ENCODE peak calls at places on chromosomes 3 and 15, in five cellular contexts. G is HepG2, P is fibroblast of lung, H is Karpas-422, B is astrocyte. D is an unnamed sample.

GRCh38 chr3:27105904-27106303 is 263.3 kb downstream of the NEK10 start:
- DNase-seq in G (no peak), P (no peak), H (no peak), B (no peak), D (peak; percentile 10)

GRCh38 chr3:10594915-10595314 is 89.5 kb upstream of the ATP2B2 start:
- DNase-seq in G (peak; percentile 56), P (peak; percentile 66), H (peak; percentile 88), B (peak; percentile 55), D (peak; percentile 89)

GRCh38 chr3:160982497-160982896 is 122.7 kb downstream of the B3GALNT1 start:
- DNase-seq in G (no peak), P (no peak), H (no peak), B (no peak), D (no peak)

GRCh38 chr3:146544013-146544928 is at the start of gene PLSCR1:
- DNase-seq in G (peak; percentile 81), P (peak; percentile 97), H (peak; percentile 92), B (peak; percentile 95), D (peak; percentile 91)

GRCh38 chr3:39188271-39189149 is 3.9 kb downstream of the XIRP1 start:
- DNase-seq in G (no peak), P (no peak), H (no peak), B (no peak), D (peak; percentile 65)

GRCh38 chr3:151169700-151170224 is 33.3 kb downstream of the GPR171 start:
- DNase-seq in G (no peak), P (peak; percentile 39), H (no peak), B (peak; percentile 33), D (no peak)

GRCh38 chr15:36117394-36117793 is 462.0 kb upstream of the CDIN1 start:
- DNase-seq in G (no peak), P (no peak), H (no peak), B (no peak), D (no peak)

GRCh38 chr3:12643010-12643380 is 20.9 kb downstream of the RAF1 start:
- DNase-seq in G (no peak), P (no peak), H (no peak), B (no peak), D (no peak)

GRCh38 chr3:102378216-102378615 is 56.6 kb upstream of the ZPLD1 start:
- DNase-seq in G (no peak), P (no peak), H (no peak), B (no peak), D (no peak)

GRCh38 chr3:113600418-113601185 is 68.2 kb downstream of the SIDT1 start:
- DNase-seq in G (no peak), P (no peak), H (no peak), B (no peak), D (no peak)

GRCh38 chr3:197847866-197848401 is 56.9 kb downstream of the LRCH3 start:
- DNase-seq in G (no peak), P (no peak), H (no peak), B (no peak), D (peak; percentile 57)

GRCh38 chr3:16437640-16438039 is 75.9 kb downstream of the RFTN1 start:
- DNase-seq in G (no peak), P (no peak), H (no peak), B (no peak), D (no peak)

GRCh38 chr3:72336821-72337479 is 511.3 kb downstream of the SHQ1 start:
- DNase-seq in G (no peak), P (peak; percentile 61), H (no peak), B (peak; percentile 52), D (no peak)

GRCh38 chr3:195697582-195698324 is 23.0 kb upstream of the MUC20 start:
- DNase-seq in G (no peak), P (peak; percentile 92), H (no peak), B (peak; percentile 89), D (peak; percentile 100)

GRCh38 chr3:158845748-158846350 is 44.0 kb downstream of the MFSD1 start:
- DNase-seq in G (peak; percentile 41), P (peak; percentile 29), H (peak; percentile 82), B (peak; percentile 10), D (no peak)

GRCh38 chr3:155302476-155302875 is 9.0 kb upstream of the STRIT1 start:
- DNase-seq in G (no peak), P (peak; percentile 52), H (no peak), B (peak; percentile 33), D (no peak)

GRCh38 chr15:65893060-65893459 is 23.8 kb downstream of the RAB11A start:
- DNase-seq in G (no peak), P (no peak), H (no peak), B (no peak), D (no peak)

GRCh38 chr3:112646623-112647022 is 5.7 kb upstream of the CCDC80 start:
- DNase-seq in G (peak; percentile 13), P (no peak), H (no peak), B (no peak), D (peak; percentile 19)

GRCh38 chr3:155934215-155934614 is 63.8 kb downstream of the GMPS start:
- DNase-seq in G (no peak), P (no peak), H (no peak), B (no peak), D (peak; percentile 18)

GRCh38 chr3:148588291-148588690 is 109.4 kb upstream of the AGTR1 start:
- DNase-seq in G (no peak), P (no peak), H (no peak), B (no peak), D (no peak)

GRCh38 chr3:42535981-42536784 is 33.7 kb downstream of the VIPR1 start:
- DNase-seq in G (peak; percentile 60), P (no peak), H (peak; percentile 88), B (no peak), D (no peak)

GRCh38 chr3:119517112-119517511 is 18.8 kb downstream of the TIMMDC1 start:
- DNase-seq in G (no peak), P (no peak), H (no peak), B (no peak), D (no peak)

GRCh38 chr3:131591394-131591990 is 88.7 kb upstream of the MRPL3 start:
- DNase-seq in G (no peak), P (peak; percentile 58), H (no peak), B (peak; percentile 50), D (peak; percentile 11)

GRCh38 chr3:21170964-21171363 is 580.0 kb downstream of the ZNF385D start:
- DNase-seq in G (no peak), P (peak; percentile 6), H (peak; percentile 44), B (no peak), D (no peak)

GRCh38 chr15:99564221-99565030 is 1.4 kb upstream of the MEF2A start:
- DNase-seq in G (peak; percentile 36), P (peak; percentile 78), H (peak; percentile 83), B (peak; percentile 75), D (peak; percentile 85)
- H3K79me2 ChIP-seq in G (peaks cover 31% of the 10 kb centered on the region), P (peaks cover 30% of the 10 kb centered on the region), H (peaks cover 31% of the 10 kb centered on the region), B (peaks cover 31% of the 10 kb centered on the region), D (peaks cover 30% of the 10 kb centered on the region)

GRCh38 chr3:81472600-81473362 is 288.7 kb downstream of the GBE1 start:
- DNase-seq in G (no peak), P (peak; percentile 60), H (no peak), B (peak; percentile 53), D (no peak)
- H3K27ac ChIP-seq in G (no peak overlapping the region), P (no peak overlapping the region), H (no peak overlapping the region), B (no peak overlapping the region), D (no peak overlapping the region)

GRCh38 chr15:88624156-88624970 is 3.2 kb downstream of the AEN start:
- DNase-seq in G (peak; percentile 58), P (peak; percentile 23), H (peak; percentile 80), B (no peak), D (no peak)

GRCh38 chr15:88623061-88623460 is 1.9 kb downstream of the AEN start:
- DNase-seq in G (peak; percentile 46), P (peak; percentile 85), H (no peak), B (peak; percentile 81), D (peak; percentile 98)

GRCh38 chr15:88622605-88622975 is 1.4 kb downstream of the AEN start:
- DNase-seq in G (no peak), P (no peak), H (no peak), B (no peak), D (no peak)

GRCh38 chr15:88624971-88625290 is 3.8 kb downstream of the AEN start:
- DNase-seq in G (no peak), P (no peak), H (no peak), B (no peak), D (no peak)

GRCh38 chr15:88623632-88624031 is 2.5 kb downstream of the AEN start:
- DNase-seq in G (no peak), P (no peak), H (no peak), B (no peak), D (no peak)
- H4K20me1 ChIP-seq in G (peaks cover 61% of the 10 kb centered on the region), P (no peaks in the 10 kb centered on the region), H (peaks cover 46% of the 10 kb centered on the region), B (peaks cover 69% of the 10 kb centered on the region), D (peaks cover 61% of the 10 kb centered on the region)

GRCh38 chr15:31330111-31330785 is 3.6 kb downstream of the KLF13 start:
- DNase-seq in G (no peak), P (no peak), H (no peak), B (no peak), D (peak; percentile 43)

GRCh38 chr15:31328425-31328998 is 1.9 kb downstream of the KLF13 start:
- DNase-seq in G (no peak), P (peak; percentile 32), H (peak; percentile 73), B (peak; percentile 20), D (peak; percentile 95)

GRCh38 chr15:31327674-31328424 is 1.2 kb downstream of the KLF13 start:
- DNase-seq in G (peak; percentile 21), P (peak; percentile 18), H (peak; percentile 78), B (no peak), D (peak; percentile 95)

GRCh38 chr15:31329640-31330010 is 3.0 kb downstream of the KLF13 start:
- DNase-seq in G (no peak), P (no peak), H (no peak), B (no peak), D (no peak)

GRCh38 chr15:31328999-31329639 is 2.5 kb downstream of the KLF13 start:
- DNase-seq in G (no peak), P (no peak), H (peak; percentile 66), B (no peak), D (peak; percentile 77)
- H3K79me2 ChIP-seq in G (peaks cover 58% of the 10 kb centered on the region), P (peaks cover 57% of the 10 kb centered on the region), H (peaks cover 60% of the 10 kb centered on the region), B (peaks cover 58% of the 10 kb centered on the region), D (peaks cover 65% of the 10 kb centered on the region)

DNA sequence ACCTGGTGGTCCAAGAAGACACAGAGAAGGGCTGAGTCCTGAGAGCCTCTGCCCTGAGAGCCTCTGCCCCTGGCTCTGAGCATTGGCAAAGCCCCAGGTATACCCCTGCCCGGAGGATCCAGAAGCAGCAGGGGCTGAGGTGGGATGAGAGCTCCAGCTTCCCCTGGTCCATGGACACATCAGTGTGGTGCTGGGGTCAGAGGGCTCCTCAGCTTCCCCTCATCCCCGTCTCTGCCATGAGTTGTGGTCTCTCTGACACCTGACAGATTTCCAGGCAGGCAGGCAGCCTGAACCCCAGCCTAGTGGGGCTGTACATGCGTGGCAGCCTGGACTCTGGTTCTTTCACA is 3.5 kb upstream of the KLF15 start:
- DNase-seq in G (no peak), P (no peak), H (no peak), B (no peak), D (no peak)
- H3K27ac ChIP-seq in G (no peak overlapping the region), P (no peak overlapping the region), H (no peak overlapping the region), B (no peak overlapping the region), D (no peak overlapping the region)

DNA sequence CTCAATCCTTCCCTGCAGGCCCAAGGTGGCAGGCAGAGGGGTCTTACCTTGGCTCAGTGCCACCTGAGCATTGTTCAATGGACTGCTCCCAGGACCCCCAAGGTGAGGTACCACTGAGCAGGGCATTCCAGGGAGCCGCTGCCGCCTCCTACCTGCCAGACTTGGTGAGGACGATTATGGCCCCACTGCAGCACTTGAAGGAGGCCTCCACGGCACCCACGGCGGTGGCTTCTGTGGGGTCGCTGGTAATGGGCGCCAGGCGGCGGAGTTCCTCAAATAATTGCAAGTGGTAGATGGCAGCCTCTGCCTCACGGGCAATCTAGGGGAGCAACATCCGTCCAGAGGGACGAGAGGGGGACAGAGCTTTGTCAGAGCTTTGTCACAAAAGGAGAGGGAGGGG is 4.7 kb upstream of the GRAMD2A start:
- DNase-seq in G (no peak), P (no peak), H (no peak), B (no peak), D (peak; percentile 30)
- H4K20me1 ChIP-seq in G (peaks cover 92% of the 10 kb centered on the region), P (no peaks in the 10 kb centered on the region), H (peaks cover 70% of the 10 kb centered on the region), B (peaks cover 96% of the 10 kb centered on the region), D (peaks cover 87% of the 10 kb centered on the region)